ENCODE peak calls at places on chromosomes 11 and 22, in eight cellular contexts. One of them, this sample, is unnamed.

GRCh38 chr11:123839131-123839530 is 33.0 kb upstream of the OR6M1 start:
- ATAC-seq in activated T-cell treated with anti-CD3 and anti-CD28 coated beads, Interleukin-2, amount 50 U/mL, for 72 hours: no peak
- ATAC-seq in HCT116: no peak
- ATAC-seq in mucosa of descending colon: no peak
- ATAC-seq in right cardiac atrium: no peak
- ATAC-seq in aorta: no peak
- ATAC-seq in natural killer cell: no peak
- ATAC-seq in RWPE2: no peak
- ATAC-seq in this sample: no peak

GRCh38 chr11:128471138-128471661 is 116.2 kb downstream of the ETS1 start:
- ATAC-seq in right cardiac atrium: no peak
- ATAC-seq in aorta: no peak
- ATAC-seq in natural killer cell: peak
- ATAC-seq in RWPE2: no peak
- ATAC-seq in mucosa of descending colon: peak
- ATAC-seq in HCT116: no peak
- ATAC-seq in activated T-cell treated with anti-CD3 and anti-CD28 coated beads, Interleukin-2, amount 50 U/mL, for 72 hours: peak
- ATAC-seq in this sample: peak

GRCh38 chr11:64518928-64519327 is 72.1 kb upstream of the SLC22A12 start:
- ATAC-seq in natural killer cell: no peak
- ATAC-seq in RWPE2: no peak
- ATAC-seq in mucosa of descending colon: no peak
- ATAC-seq in HCT116: no peak
- ATAC-seq in aorta: no peak
- ATAC-seq in right cardiac atrium: no peak
- ATAC-seq in activated T-cell treated with anti-CD3 and anti-CD28 coated beads, Interleukin-2, amount 50 U/mL, for 72 hours: peak
- ATAC-seq in this sample: no peak

GRCh38 chr11:74257934-74258553 is 53.4 kb downstream of the P4HA3 start:
- ATAC-seq in natural killer cell: no peak
- ATAC-seq in aorta: peak
- ATAC-seq in right cardiac atrium: peak
- ATAC-seq in HCT116: no peak
- ATAC-seq in mucosa of descending colon: no peak
- ATAC-seq in RWPE2: no peak
- ATAC-seq in activated T-cell treated with anti-CD3 and anti-CD28 coated beads, Interleukin-2, amount 50 U/mL, for 72 hours: no peak
- ATAC-seq in this sample: no peak

GRCh38 chr11:65095427-65095826 is 587 bp upstream of the VPS51 start:
- ATAC-seq in aorta: no peak
- ATAC-seq in activated T-cell treated with anti-CD3 and anti-CD28 coated beads, Interleukin-2, amount 50 U/mL, for 72 hours: no peak
- ATAC-seq in HCT116: no peak
- ATAC-seq in natural killer cell: no peak
- ATAC-seq in RWPE2: no peak
- ATAC-seq in mucosa of descending colon: no peak
- ATAC-seq in right cardiac atrium: peak
- ATAC-seq in this sample: peak

GRCh38 chr11:46216040-46216764 is 61.3 kb upstream of the CREB3L1 start:
- ATAC-seq in activated T-cell treated with anti-CD3 and anti-CD28 coated beads, Interleukin-2, amount 50 U/mL, for 72 hours: no peak
- ATAC-seq in HCT116: no peak
- ATAC-seq in RWPE2: no peak
- ATAC-seq in mucosa of descending colon: peak
- ATAC-seq in aorta: no peak
- ATAC-seq in right cardiac atrium: peak
- ATAC-seq in natural killer cell: no peak
- ATAC-seq in this sample: no peak

GRCh38 chr11:23311986-23312940 is 452.0 kb upstream of the CCDC179 start:
- ATAC-seq in natural killer cell: no peak
- ATAC-seq in aorta: no peak
- ATAC-seq in activated T-cell treated with anti-CD3 and anti-CD28 coated beads, Interleukin-2, amount 50 U/mL, for 72 hours: no peak
- ATAC-seq in mucosa of descending colon: no peak
- ATAC-seq in RWPE2: peak
- ATAC-seq in right cardiac atrium: no peak
- ATAC-seq in HCT116: no peak
- ATAC-seq in this sample: no peak

GRCh38 chr11:71518506-71519471 is 8.3 kb upstream of the KRTAP5-7 start:
- ATAC-seq in aorta: no peak
- ATAC-seq in activated T-cell treated with anti-CD3 and anti-CD28 coated beads, Interleukin-2, amount 50 U/mL, for 72 hours: no peak
- ATAC-seq in RWPE2: no peak
- ATAC-seq in right cardiac atrium: no peak
- ATAC-seq in natural killer cell: no peak
- ATAC-seq in mucosa of descending colon: no peak
- ATAC-seq in HCT116: no peak
- ATAC-seq in this sample: peak

GRCh38 chr22:44523981-44524759 is 26.1 kb upstream of the RTL6 start:
- ATAC-seq in RWPE2: no peak
- ATAC-seq in natural killer cell: no peak
- ATAC-seq in mucosa of descending colon: peak
- ATAC-seq in right cardiac atrium: peak
- ATAC-seq in activated T-cell treated with anti-CD3 and anti-CD28 coated beads, Interleukin-2, amount 50 U/mL, for 72 hours: no peak
- ATAC-seq in aorta: no peak
- ATAC-seq in HCT116: no peak
- ATAC-seq in this sample: no peak

GRCh38 chr11:63521896-63522295 is 14.7 kb upstream of the PLAAT4 start:
- ATAC-seq in HCT116: no peak
- ATAC-seq in RWPE2: no peak
- ATAC-seq in aorta: no peak
- ATAC-seq in mucosa of descending colon: no peak
- ATAC-seq in right cardiac atrium: no peak
- ATAC-seq in natural killer cell: no peak
- ATAC-seq in activated T-cell treated with anti-CD3 and anti-CD28 coated beads, Interleukin-2, amount 50 U/mL, for 72 hours: no peak
- ATAC-seq in this sample: no peak